ENCODE peak calls at places on chromosome 3, in four cellular contexts. U is adrenal gland, T is NB4, F is heart left ventricle. B is an unnamed sample.

GRCh38 chr3:72258786-72259185 is 473.8 kb upstream of the PROK2 start:
- DNase-seq in U (no peak), T (peak), F (no peak), B (no peak)

GRCh38 chr3:134459506-134460041 is 26.2 kb downstream of the ANAPC13 start:
- DNase-seq in U (no peak), T (no peak), F (no peak), B (no peak)

GRCh38 chr3:196193738-196194541 is 17.3 kb downstream of the ZDHHC19 start:
- DNase-seq in U (peak), T (peak), F (peak), B (no peak)

GRCh38 chr3:172189987-172190603 is 150.7 kb downstream of the FNDC3B start:
- DNase-seq in U (no peak), T (no peak), F (no peak), B (no peak)

GRCh38 chr3:113825090-113825489 is 13.5 kb upstream of the GRAMD1C start:
- DNase-seq in U (no peak), T (peak), F (no peak), B (no peak)

GRCh38 chr3:51434746-51435323 is 43.8 kb downstream of the RBM15B start:
- DNase-seq in U (peak), T (peak), F (no peak), B (peak)

GRCh38 chr3:160447544-160447943 is 2.0 kb downstream of the TRIM59 start:
- DNase-seq in U (no peak), T (no peak), F (no peak), B (no peak)

GRCh38 chr3:42371776-42372175 is 38.6 kb downstream of the LYZL4 start:
- DNase-seq in U (no peak), T (no peak), F (no peak), B (no peak)

GRCh38 chr3:16884084-16884747 is 539 bp upstream of the PLCL2 start:
- DNase-seq in U (peak), T (peak), F (peak), B (no peak)

GRCh38 chr3:125121246-125122010 is 65.6 kb upstream of the HEG1 start:
- DNase-seq in U (no peak), T (no peak), F (no peak), B (no peak)

GRCh38 chr3:46987485-46988401 is 8.3 kb downstream of the NBEAL2 start:
- DNase-seq in U (no peak), T (peak), F (peak), B (no peak)

GRCh38 chr3:4723921-4724698 is 231.0 kb downstream of the ITPR1 start:
- DNase-seq in U (peak), T (no peak), F (no peak), B (no peak)

GRCh38 chr3:197309528-197310361 is 11.3 kb upstream of the DLG1 start:
- DNase-seq in U (no peak), T (peak), F (no peak), B (no peak)

GRCh38 chr3:197367081-197367780 is 68.8 kb upstream of the DLG1 start:
- DNase-seq in U (no peak), T (no peak), F (no peak), B (peak)

GRCh38 chr3:44954962-44955361 is 21.0 kb downstream of the ZDHHC3 start:
- DNase-seq in U (no peak), T (peak), F (no peak), B (peak)

GRCh38 chr3:77421916-77422315 is 382.0 kb downstream of the ROBO2 start:
- DNase-seq in U (no peak), T (no peak), F (no peak), B (no peak)

GRCh38 chr3:11718582-11719405 is 75.1 kb upstream of the VGLL4 start:
- DNase-seq in U (peak), T (peak), F (peak), B (peak)

GRCh38 chr3:11721114-11721440 is 77.4 kb upstream of the VGLL4 start:
- DNase-seq in U (no peak), T (no peak), F (no peak), B (no peak)

GRCh38 chr3:11720220-11721113 is 76.8 kb upstream of the VGLL4 start:
- DNase-seq in U (peak), T (peak), F (peak), B (peak)

GRCh38 chr3:11717768-11718581 is 74.3 kb upstream of the VGLL4 start:
- DNase-seq in U (no peak), T (peak), F (no peak), B (peak)

GRCh38 chr3:11719406-11720219 is 75.9 kb upstream of the VGLL4 start:
- DNase-seq in U (peak), T (peak), F (peak), B (peak)
- TF ChIP-seq POLR2A in U (peak), T (no peak), F (no peak), B (no peak)

GRCh38 chr3:127884069-127884468 is 31.0 kb upstream of the KBTBD12 start:
- DNase-seq in U (no peak), T (no peak), F (no peak), B (no peak)

GRCh38 chr3:127887321-127887720 is 27.7 kb upstream of the KBTBD12 start:
- DNase-seq in U (no peak), T (no peak), F (no peak), B (no peak)

GRCh38 chr3:127888564-127889107 is 26.4 kb upstream of the KBTBD12 start:
- DNase-seq in U (peak), T (no peak), F (no peak), B (no peak)

GRCh38 chr3:127889461-127889863 is 25.6 kb upstream of the KBTBD12 start:
- DNase-seq in U (peak), T (no peak), F (no peak), B (no peak)

GRCh38 chr3:127886276-127886862 is 28.7 kb upstream of the KBTBD12 start:
- DNase-seq in U (no peak), T (no peak), F (no peak), B (no peak)
- TF ChIP-seq POLR2A in U (no peak), T (no peak), F (no peak), B (no peak)

DNA sequence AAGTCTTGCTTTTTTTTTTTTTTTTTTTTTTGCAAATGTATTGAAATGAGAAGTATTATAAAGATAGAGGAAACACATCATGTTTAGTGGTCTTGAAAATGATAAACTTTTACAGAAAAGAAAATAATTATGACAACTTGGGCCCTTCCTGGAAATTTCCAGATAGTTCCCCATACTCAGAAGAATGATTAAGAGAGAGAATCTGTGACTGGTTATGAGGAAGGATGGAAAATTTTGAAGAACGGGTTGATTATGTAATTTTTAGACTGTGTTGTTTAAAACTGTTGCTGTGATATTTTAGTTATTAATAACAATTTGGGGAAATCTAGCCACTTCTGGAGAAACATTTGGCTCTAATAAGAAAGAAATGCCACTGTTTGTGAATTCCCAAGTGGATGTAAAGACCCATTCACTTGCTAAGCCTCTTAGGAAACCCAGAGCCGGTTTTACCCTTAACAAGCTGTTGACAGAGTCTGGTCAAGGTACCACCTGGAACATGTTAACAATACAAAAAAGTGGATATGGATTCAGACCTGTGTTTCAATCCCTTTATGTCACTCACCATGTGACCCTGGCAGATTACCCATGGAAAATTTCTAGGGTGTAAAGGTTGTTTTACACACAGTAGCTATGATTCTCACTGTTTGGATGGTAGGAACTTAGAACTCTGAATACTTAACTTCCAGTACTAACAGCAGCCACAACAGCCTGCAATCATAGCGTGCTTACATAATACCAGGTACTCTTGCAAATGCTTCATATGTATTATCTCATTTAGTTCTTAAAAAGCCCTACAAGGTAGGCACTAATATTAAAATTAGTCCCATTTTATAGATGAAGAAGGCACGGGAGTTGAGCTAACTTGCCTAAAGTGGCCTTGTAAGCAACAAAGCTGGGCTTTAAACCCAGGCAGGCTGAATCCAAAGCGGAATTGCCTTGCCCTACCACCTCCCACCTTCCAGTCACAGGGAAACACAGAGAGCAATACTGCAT is 32.0 kb downstream of the ZBTB38 start:
- DNase-seq in U (no peak), T (no peak), F (no peak), B (no peak)
- TF ChIP-seq POLR2A in U (peak), T (no peak), F (no peak), B (no peak)

GRCh38 chr3:20417390-20417789 is 231.4 kb upstream of the SGO1 start:
- DNase-seq in U (no peak), T (no peak), F (no peak), B (no peak)

GRCh38 chr3:20422391-20422790 is 236.4 kb upstream of the SGO1 start:
- DNase-seq in U (no peak), T (no peak), F (no peak), B (no peak)
- TF ChIP-seq POLR2A in U (no peak), T (no peak), F (no peak), B (no peak)

B was measured in H54.